ENCODE peak calls at places on chromosomes 12 and 14, in five cellular contexts. One of them, this sample, is unnamed.

GRCh38 chr14:50452285-50452684 is 55.6 kb upstream of the CDKL1 start:
- DNase-seq in HEK293T: no peak
- DNase-seq in WTC11: no peak
- DNase-seq in HepG2: no peak
- DNase-seq in HCT116: no peak
- DNase-seq in this sample: no peak

GRCh38 chr12:130434560-130434959 is 96.9 kb downstream of the PIWIL1 start:
- DNase-seq in HEK293T: no peak
- DNase-seq in WTC11: no peak
- DNase-seq in HepG2: no peak
- DNase-seq in HCT116: no peak
- DNase-seq in this sample: no peak

GRCh38 chr12:8075935-8076334 is 6.1 kb upstream of the NECAP1 start:
- DNase-seq in HEK293T: no peak
- DNase-seq in WTC11: no peak
- DNase-seq in HepG2: no peak
- DNase-seq in HCT116: no peak
- DNase-seq in this sample: no peak

GRCh38 chr14:96598332-96598928 is 96.2 kb downstream of the PAPOLA start:
- DNase-seq in HEK293T: no peak
- DNase-seq in WTC11: no peak
- DNase-seq in HepG2: no peak
- DNase-seq in HCT116: no peak
- DNase-seq in this sample: no peak

GRCh38 chr12:47576256-47576655 is 129.6 kb downstream of the RPAP3 start:
- DNase-seq in HEK293T: no peak
- DNase-seq in WTC11: peak
- DNase-seq in HepG2: no peak
- DNase-seq in HCT116: no peak
- DNase-seq in this sample: no peak

GRCh38 chr12:92312463-92312970 is 166.9 kb upstream of the BTG1 start:
- DNase-seq in HEK293T: no peak
- DNase-seq in WTC11: no peak
- DNase-seq in HepG2: no peak
- DNase-seq in HCT116: no peak
- DNase-seq in this sample: no peak

GRCh38 chr12:131528144-131528543 is 182.7 kb upstream of the SFSWAP start:
- DNase-seq in HEK293T: no peak
- DNase-seq in WTC11: no peak
- DNase-seq in HepG2: no peak
- DNase-seq in HCT116: no peak
- DNase-seq in this sample: no peak

GRCh38 chr12:7966558-7966957 is 30.6 kb upstream of the SLC2A3 start:
- DNase-seq in HEK293T: no peak
- DNase-seq in WTC11: no peak
- DNase-seq in HepG2: no peak
- DNase-seq in HCT116: no peak
- DNase-seq in this sample: no peak

GRCh38 chr14:23568600-23569310 is 1.2 kb upstream of the AP1G2 start:
- DNase-seq in HEK293T: peak
- DNase-seq in WTC11: peak
- DNase-seq in HepG2: peak
- DNase-seq in HCT116: no peak
- DNase-seq in this sample: no peak

GRCh38 chr14:50101417-50101816 is 15.0 kb downstream of the VCPKMT start:
- DNase-seq in HEK293T: no peak
- DNase-seq in WTC11: no peak
- DNase-seq in HepG2: no peak
- DNase-seq in HCT116: no peak
- DNase-seq in this sample: no peak

GRCh38 chr12:2681426-2682205 is 113.2 kb upstream of the FKBP4 start:
- DNase-seq in HEK293T: no peak
- DNase-seq in WTC11: no peak
- DNase-seq in HepG2: no peak
- DNase-seq in HCT116: no peak
- DNase-seq in this sample: no peak

GRCh38 chr12:117732761-117733160 is 236.0 kb downstream of the KSR2 start:
- DNase-seq in HEK293T: no peak
- DNase-seq in WTC11: no peak
- DNase-seq in HepG2: no peak
- DNase-seq in HCT116: no peak
- DNase-seq in this sample: no peak

GRCh38 chr12:4526923-4527546 is 11.7 kb upstream of the RAD51AP1 start:
- DNase-seq in HEK293T: no peak
- DNase-seq in WTC11: no peak
- DNase-seq in HepG2: peak
- DNase-seq in HCT116: no peak
- DNase-seq in this sample: no peak

GRCh38 chr12:128818065-128819022 is 5.4 kb downstream of the SLC15A4 start:
- DNase-seq in HEK293T: no peak
- DNase-seq in WTC11: no peak
- DNase-seq in HepG2: no peak
- DNase-seq in HCT116: no peak
- DNase-seq in this sample: no peak

GRCh38 chr14:101230161-101230850 is 326.8 kb upstream of the RTL1 start:
- DNase-seq in HEK293T: no peak
- DNase-seq in WTC11: no peak
- DNase-seq in HepG2: no peak
- DNase-seq in HCT116: no peak
- DNase-seq in this sample: no peak

GRCh38 chr14:59213368-59214315 is 25.2 kb downstream of the DAAM1 start:
- DNase-seq in HEK293T: peak
- DNase-seq in WTC11: no peak
- DNase-seq in HepG2: peak
- DNase-seq in HCT116: no peak
- DNase-seq in this sample: no peak

GRCh38 chr14:29166507-29166906 is 399.9 kb downstream of the FOXG1 start:
- DNase-seq in HEK293T: peak
- DNase-seq in WTC11: no peak
- DNase-seq in HepG2: no peak
- DNase-seq in HCT116: no peak
- DNase-seq in this sample: no peak

DNA sequence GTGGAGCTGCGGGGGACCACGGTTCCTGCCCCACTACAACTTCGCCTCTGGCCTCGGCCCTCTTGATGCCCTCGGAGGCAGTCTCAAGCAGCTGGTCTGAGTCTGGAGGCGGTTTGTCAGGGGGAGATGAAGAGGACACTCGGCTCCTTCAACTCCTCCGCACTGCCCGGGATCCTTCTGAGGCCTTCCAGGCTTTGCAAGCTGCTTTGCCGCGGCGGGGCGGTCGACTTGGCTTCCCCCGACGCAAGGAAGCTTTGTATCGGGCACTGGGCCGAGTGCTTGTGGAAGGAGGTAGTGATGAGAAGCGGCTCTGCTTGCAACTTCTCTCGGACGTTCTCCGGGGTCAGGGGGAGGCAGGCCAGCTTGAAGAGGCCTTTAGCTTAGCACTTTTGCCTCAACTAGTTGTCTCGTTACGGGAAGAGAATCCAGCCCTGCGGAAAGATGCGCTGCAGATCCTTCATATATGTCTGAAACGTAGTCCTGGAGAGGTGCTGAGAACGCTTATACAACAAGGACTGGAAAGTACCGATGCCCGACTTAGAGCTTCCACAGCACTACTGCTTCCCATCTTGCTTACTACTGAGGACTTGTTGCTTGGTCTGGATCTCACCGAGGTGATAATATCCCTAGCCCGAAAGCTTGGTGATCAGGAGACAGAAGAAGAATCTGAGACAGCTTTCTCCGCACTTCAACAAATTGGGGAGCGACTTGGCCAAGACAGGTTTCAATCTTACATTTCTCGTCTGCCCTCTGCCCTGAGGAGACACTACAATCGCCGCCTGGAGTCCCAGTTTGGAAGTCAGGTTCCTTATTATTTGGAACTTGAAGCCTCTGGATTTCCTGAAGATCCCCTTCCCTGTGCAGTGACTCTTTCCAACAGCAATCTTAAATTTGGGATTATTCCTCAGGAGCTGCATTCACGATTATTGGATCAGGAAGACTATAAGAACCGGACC is 861 bp downstream of the TOGARAM1 start:
- DNase-seq in HEK293T: no peak
- DNase-seq in WTC11: peak
- DNase-seq in HepG2: no peak
- DNase-seq in HCT116: no peak
- DNase-seq in this sample: no peak
- TF ChIP-seq SP1 in HEK293T: no peak
- TF ChIP-seq SP1 in WTC11: no peak
- TF ChIP-seq SP1 in HepG2: no peak
- TF ChIP-seq SP1 in HCT116: no peak
- TF ChIP-seq SP1 in this sample: no peak

GRCh38 chr12:100668939-100669536 is 95.6 kb downstream of the GAS2L3 start:
- DNase-seq in HEK293T: peak
- DNase-seq in WTC11: peak
- DNase-seq in HepG2: peak
- DNase-seq in HCT116: peak
- DNase-seq in this sample: no peak
- TF ChIP-seq SP1 in HEK293T: no peak
- TF ChIP-seq SP1 in WTC11: no peak
- TF ChIP-seq SP1 in HepG2: no peak
- TF ChIP-seq SP1 in HCT116: no peak
- TF ChIP-seq SP1 in this sample: no peak

GRCh38 chr14:72567226-72567625 is 326.7 kb downstream of the DPF3 start:
- DNase-seq in HEK293T: no peak
- DNase-seq in WTC11: no peak
- DNase-seq in HepG2: no peak
- DNase-seq in HCT116: no peak
- DNase-seq in this sample: no peak
- TF ChIP-seq SP1 in HEK293T: no peak
- TF ChIP-seq SP1 in WTC11: no peak
- TF ChIP-seq SP1 in HepG2: no peak
- TF ChIP-seq SP1 in HCT116: no peak
- TF ChIP-seq SP1 in this sample: no peak

DNA sequence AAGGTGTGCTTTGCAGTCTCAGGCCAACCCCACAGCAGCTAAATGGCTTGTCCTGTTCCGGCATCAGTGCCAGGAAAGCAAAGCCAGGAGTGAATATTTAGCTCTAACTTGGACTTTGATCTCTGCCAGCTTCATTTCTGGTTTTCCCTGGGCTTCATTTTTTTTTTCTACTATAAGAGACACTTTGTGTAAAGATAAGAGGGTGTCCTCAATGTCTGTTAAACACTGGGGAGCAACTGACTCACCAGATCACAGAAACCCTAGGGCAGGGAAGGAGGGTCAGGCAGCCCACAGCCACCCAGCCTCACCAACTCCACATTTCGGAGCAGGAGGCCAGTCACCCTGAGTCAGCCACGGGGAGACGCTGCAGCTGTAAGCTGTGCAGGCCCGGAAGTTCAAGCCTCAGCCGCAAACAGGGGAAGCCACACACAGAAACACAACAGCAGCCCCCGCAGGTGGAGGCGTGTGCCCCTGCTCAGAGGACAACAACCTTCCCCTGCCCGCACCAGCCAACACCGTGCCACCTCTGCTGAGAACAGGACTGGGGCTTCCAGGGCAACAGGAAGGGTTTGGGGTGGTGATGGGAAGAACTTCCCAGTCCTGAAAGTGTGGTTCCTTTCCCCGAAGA is 6.3 kb downstream of the TNFRSF1A start:
- DNase-seq in HEK293T: peak
- DNase-seq in WTC11: peak
- DNase-seq in HepG2: peak
- DNase-seq in HCT116: no peak
- DNase-seq in this sample: peak
- TF ChIP-seq SP1 in HEK293T: no peak
- TF ChIP-seq SP1 in WTC11: peak
- TF ChIP-seq SP1 in HepG2: no peak
- TF ChIP-seq SP1 in HCT116: no peak
- TF ChIP-seq SP1 in this sample: no peak

GRCh38 chr12:33438890-33439586 is 581 bp downstream of the SYT10 start:
- DNase-seq in HEK293T: no peak
- DNase-seq in WTC11: peak
- DNase-seq in HepG2: no peak
- DNase-seq in HCT116: no peak
- DNase-seq in this sample: no peak
- TF ChIP-seq SP1 in HEK293T: no peak
- TF ChIP-seq SP1 in WTC11: peak
- TF ChIP-seq SP1 in HepG2: no peak
- TF ChIP-seq SP1 in HCT116: no peak
- TF ChIP-seq SP1 in this sample: no peak

DNA sequence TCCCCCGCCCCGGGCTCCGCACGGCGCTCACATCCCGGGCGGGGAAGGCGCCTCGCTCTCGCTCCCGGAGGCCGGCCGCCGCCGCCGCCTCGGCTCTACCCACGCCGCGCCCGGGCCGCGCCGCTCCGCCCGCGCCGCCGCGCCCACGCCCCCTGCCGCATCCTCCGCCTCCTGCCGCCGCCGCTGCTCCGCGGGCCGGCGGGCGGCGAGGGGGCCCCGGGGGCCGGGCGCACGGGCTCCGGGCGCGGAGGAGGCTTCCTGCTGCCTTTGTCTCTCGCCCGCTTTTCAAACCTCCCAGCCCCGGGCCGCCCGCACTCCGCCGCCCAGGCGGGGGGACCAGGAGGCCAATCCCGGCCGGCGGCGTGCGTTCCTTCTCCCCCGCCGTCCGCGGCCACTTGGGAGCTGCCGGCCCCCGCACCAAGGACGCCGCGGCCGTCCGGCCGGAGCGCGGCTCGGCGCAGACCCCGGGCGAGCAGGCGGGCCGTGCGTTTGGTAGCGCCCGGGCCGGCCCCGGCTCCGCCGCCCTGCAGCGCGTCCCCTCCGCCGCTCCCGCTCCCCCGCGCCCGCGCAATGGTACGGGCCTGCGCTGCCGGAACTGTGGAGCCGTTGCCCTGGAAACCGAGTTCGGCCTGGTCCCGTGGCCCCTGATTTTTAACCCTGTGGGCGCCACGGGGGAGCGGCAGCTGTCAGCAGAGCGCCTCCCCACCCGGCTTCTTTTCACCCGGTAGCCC is at the start of gene FBXL14:
- DNase-seq in HEK293T: peak
- DNase-seq in WTC11: peak
- DNase-seq in HepG2: peak
- DNase-seq in HCT116: peak
- DNase-seq in this sample: no peak
- TF ChIP-seq SP1 in HEK293T: no peak
- TF ChIP-seq SP1 in WTC11: peak
- TF ChIP-seq SP1 in HepG2: no peak
- TF ChIP-seq SP1 in HCT116: peak
- TF ChIP-seq SP1 in this sample: no peak

GRCh38 chr12:123142948-123143752 is 7.7 kb downstream of the PITPNM2 start:
- DNase-seq in HEK293T: no peak
- DNase-seq in WTC11: no peak
- DNase-seq in HepG2: peak
- DNase-seq in HCT116: peak
- DNase-seq in this sample: no peak
- TF ChIP-seq SP1 in HEK293T: no peak
- TF ChIP-seq SP1 in WTC11: no peak
- TF ChIP-seq SP1 in HepG2: no peak
- TF ChIP-seq SP1 in HCT116: no peak
- TF ChIP-seq SP1 in this sample: no peak

This sample was measured in GM12878.